ENCODE peak calls at places on chromosomes 4 and X, in eight cellular contexts. S, B, C, J, X, T, Q and L are unnamed samples.
A peak's percentile ranks its signal among the peaks of the same experiment; 100 is the strongest.

GRCh38 chr4:147477439-147477838 is 3.5 kb upstream of the EDNRA start:
- DNase-seq in S (peak; percentile 80), B (no peak), C (no peak), J (no peak), X (no peak), T (no peak), Q (no peak), L (no peak)

GRCh38 chrX:10071451-10072163 is 85.2 kb upstream of the CLCN4 start:
- DNase-seq in S (no peak), B (no peak), C (no peak), J (peak; percentile 21), X (no peak), T (no peak), Q (no peak), L (no peak)

GRCh38 chrX:110418220-110418856 is 59.7 kb downstream of the RTL9 start:
- DNase-seq in S (peak; percentile 19), B (no peak), C (peak; percentile 59), J (peak; percentile 79), X (peak; percentile 69), T (peak; percentile 22), Q (peak; percentile 64), L (peak; percentile 67)

GRCh38 chr4:77349796-77350195 is 192.8 kb downstream of the CCNG2 start:
- DNase-seq in S (no peak), B (no peak), C (no peak), J (peak; percentile 92), X (no peak), T (no peak), Q (no peak), L (peak; percentile 57)

GRCh38 chrX:41808042-41808441 is 84.1 kb downstream of the GPR82 start:
- DNase-seq in S (no peak), B (no peak), C (no peak), J (no peak), X (no peak), T (no peak), Q (no peak), L (no peak)

GRCh38 chr4:7159923-7160322 is 32.4 kb upstream of the SORCS2 start:
- DNase-seq in S (no peak), B (no peak), C (no peak), J (no peak), X (peak; percentile 61), T (no peak), Q (no peak), L (no peak)

GRCh38 chr4:47531241-47531953 is 46.3 kb downstream of the ATP10D start:
- DNase-seq in S (peak; percentile 93), B (no peak), C (peak; percentile 70), J (peak; percentile 83), X (peak; percentile 8), T (no peak), Q (peak; percentile 78), L (peak; percentile 62)

GRCh38 chr4:51894246-51894645 is 51.3 kb downstream of the DCUN1D4 start:
- DNase-seq in S (no peak), B (no peak), C (no peak), J (peak; percentile 44), X (no peak), T (no peak), Q (no peak), L (peak; percentile 90)

GRCh38 chrX:43581888-43582539 is 74.1 kb upstream of the MAOA start:
- DNase-seq in S (no peak), B (no peak), C (no peak), J (no peak), X (no peak), T (no peak), Q (no peak), L (no peak)

GRCh38 chr4:8725845-8726244 is 133.3 kb downstream of the CPZ start:
- DNase-seq in S (no peak), B (no peak), C (no peak), J (no peak), X (no peak), T (no peak), Q (no peak), L (no peak)

DNA sequence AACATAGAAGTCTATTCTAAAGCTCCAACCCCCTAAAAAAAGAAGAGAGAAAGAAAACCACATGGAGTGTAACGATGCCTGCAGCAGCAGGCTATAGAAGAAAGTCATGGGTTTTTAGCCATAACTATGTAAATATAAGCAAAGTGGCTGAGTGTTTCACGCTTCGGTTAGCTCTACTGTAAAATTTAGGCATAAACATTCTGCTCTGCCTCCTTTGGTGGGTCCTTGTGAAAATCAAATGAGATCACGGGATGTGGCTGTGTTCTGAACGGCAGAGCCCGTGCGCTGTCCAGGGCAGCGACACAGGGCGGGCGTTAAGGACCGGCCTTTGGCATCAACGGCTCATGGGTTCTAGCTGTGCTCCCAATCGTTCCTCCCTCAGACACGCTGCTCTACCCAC is 78.3 kb downstream of the IRF2 start:
- DNase-seq in S (no peak), B (no peak), C (no peak), J (no peak), X (no peak), T (no peak), Q (no peak), L (no peak)
- H3K4me1 ChIP-seq in S (peaks cover 23% of the 10 kb centered on the region), B (no peaks in the 10 kb centered on the region), C (peaks cover 12% of the 10 kb centered on the region), J (peaks cover 9% of the 10 kb centered on the region), X (no peaks in the 10 kb centered on the region), T (peaks cover 4% of the 10 kb centered on the region), Q (peaks cover 6% of the 10 kb centered on the region), L (peaks cover 9% of the 10 kb centered on the region)

DNA sequence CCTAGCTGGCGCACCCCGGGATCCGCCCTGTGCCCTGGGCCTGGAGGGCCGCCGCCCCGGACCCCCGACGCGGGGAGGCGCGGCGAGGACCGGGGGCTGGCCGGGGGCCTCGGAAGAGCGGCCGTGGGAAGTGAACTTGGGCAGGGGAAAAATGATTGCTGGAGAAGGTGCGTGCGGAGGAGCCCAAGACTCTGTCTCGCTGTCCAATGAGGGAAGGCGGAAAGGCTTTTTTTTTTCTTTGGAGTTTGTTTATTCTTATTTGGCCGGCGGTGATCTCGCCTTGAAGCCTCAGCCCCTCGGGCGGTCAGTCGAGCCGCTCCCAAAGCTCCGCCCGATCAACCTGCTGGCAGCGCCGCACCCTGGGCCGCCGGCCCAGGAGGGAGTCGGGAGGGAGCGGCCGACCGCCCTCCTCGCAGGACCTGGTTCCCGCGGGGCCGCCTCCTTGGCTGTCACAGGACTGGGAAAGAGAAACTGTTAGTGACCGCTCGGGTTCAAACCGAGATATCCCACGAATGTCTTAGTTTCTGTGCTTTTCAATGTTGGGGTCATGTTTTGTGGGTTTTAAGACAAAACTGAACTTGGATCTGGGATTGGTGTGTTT is 2.5 kb downstream of the CPEB2 start:
- DNase-seq in S (peak; percentile 60), B (no peak), C (peak; percentile 60), J (peak; percentile 85), X (peak; percentile 87), T (peak; percentile 42), Q (peak; percentile 80), L (peak; percentile 75)
- TF ChIP-seq EZH2phosphoT487 in S (no peak), B (no peak), C (peak; percentile 53), J (no peak), X (no peak), T (no peak), Q (no peak), L (no peak)

DNA sequence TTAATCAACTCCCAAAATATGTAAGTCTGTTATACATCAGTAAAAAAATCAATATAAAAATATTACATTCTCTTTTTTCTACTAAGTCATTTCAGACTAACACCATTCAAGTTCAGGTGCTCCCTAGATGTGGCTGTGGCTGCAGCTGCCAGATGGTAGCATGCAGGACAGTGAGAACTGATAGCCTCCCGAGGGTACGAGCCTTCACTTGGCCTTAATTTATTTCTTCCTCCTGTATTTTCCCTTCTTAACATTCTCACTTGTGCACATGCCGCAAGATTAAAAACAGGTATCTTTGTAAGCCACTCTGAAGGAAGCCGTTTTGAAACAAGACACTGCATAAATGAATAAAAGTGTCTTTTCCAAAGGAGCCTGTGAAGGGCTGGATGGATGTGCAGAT is 97.2 kb downstream of the KLHL8 start:
- DNase-seq in S (no peak), B (no peak), C (no peak), J (no peak), X (no peak), T (no peak), Q (no peak), L (no peak)
- H3K4me1 ChIP-seq in S (no peaks in the 10 kb centered on the region), B (no peaks in the 10 kb centered on the region), C (no peaks in the 10 kb centered on the region), J (peaks cover 9% of the 10 kb centered on the region), X (peaks cover 14% of the 10 kb centered on the region), T (peaks cover 3% of the 10 kb centered on the region), Q (peaks cover 5% of the 10 kb centered on the region), L (peaks cover 15% of the 10 kb centered on the region)

GRCh38 chr4:118680808-118681207 is 4.4 kb upstream of the METTL14 start:
- DNase-seq in S (no peak), B (no peak), C (no peak), J (peak; percentile 5), X (no peak), T (no peak), Q (peak; percentile 42), L (no peak)

GRCh38 chr4:118682928-118683327 is 2.3 kb upstream of the METTL14 start:
- DNase-seq in S (peak; percentile 24), B (no peak), C (peak; percentile 35), J (peak; percentile 71), X (peak; percentile 11), T (peak; percentile 49), Q (peak; percentile 72), L (peak; percentile 45)

GRCh38 chr4:118684873-118685811 is at the start of gene METTL14:
- DNase-seq in S (peak; percentile 94), B (peak; percentile 86), C (peak; percentile 97), J (peak; percentile 97), X (peak; percentile 95), T (peak; percentile 86), Q (peak; percentile 99), L (peak; percentile 83)

GRCh38 chr4:118683513-118683912 is 1.7 kb upstream of the METTL14 start:
- DNase-seq in S (no peak), B (no peak), C (no peak), J (no peak), X (peak; percentile 8), T (peak; percentile 29), Q (peak; percentile 57), L (peak; percentile 27)
- TF ChIP-seq EZH2phosphoT487 in S (no peak), B (no peak), C (no peak), J (no peak), X (no peak), T (no peak), Q (no peak), L (no peak)

GRCh38 chr4:165426331-165426730 is 47.5 kb downstream of the CPE start:
- DNase-seq in S (no peak), B (no peak), C (no peak), J (no peak), X (no peak), T (no peak), Q (no peak), L (no peak)

GRCh38 chr4:165426769-165427168 is 48.0 kb downstream of the CPE start:
- DNase-seq in S (no peak), B (no peak), C (no peak), J (no peak), X (no peak), T (no peak), Q (peak; percentile 22), L (no peak)

GRCh38 chr4:165433529-165433928 is 54.7 kb downstream of the CPE start:
- DNase-seq in S (no peak), B (no peak), C (no peak), J (no peak), X (peak; percentile 14), T (no peak), Q (peak; percentile 38), L (peak; percentile 82)

GRCh38 chr4:165425629-165426028 is 46.8 kb downstream of the CPE start:
- DNase-seq in S (no peak), B (no peak), C (no peak), J (no peak), X (no peak), T (no peak), Q (no peak), L (no peak)

GRCh38 chr4:165428957-165429356 is 50.1 kb downstream of the CPE start:
- DNase-seq in S (no peak), B (no peak), C (no peak), J (no peak), X (no peak), T (no peak), Q (no peak), L (no peak)
- H3K4me1 ChIP-seq in S (no peaks in the 10 kb centered on the region), B (no peaks in the 10 kb centered on the region), C (no peaks in the 10 kb centered on the region), J (no peaks in the 10 kb centered on the region), X (no peaks in the 10 kb centered on the region), T (no peaks in the 10 kb centered on the region), Q (peaks cover 8% of the 10 kb centered on the region), L (peaks cover 12% of the 10 kb centered on the region)